ENCODE peak calls at places on chromosomes 3 and 15, in five cellular contexts. One of them, this sample, is unnamed.

GRCh38 chr3:99562138-99562537 is 76.3 kb upstream of the COL8A1 start:
- DNase-seq in fibroblast of mammary gland: peak
- DNase-seq in nucleus accumbens: no peak
- DNase-seq in cardiac fibroblast: peak
- DNase-seq in NAMALWA: no peak
- DNase-seq in this sample: peak

GRCh38 chr3:115401891-115402501 is 221.3 kb upstream of the GAP43 start:
- DNase-seq in fibroblast of mammary gland: peak
- DNase-seq in nucleus accumbens: no peak
- DNase-seq in cardiac fibroblast: peak
- DNase-seq in NAMALWA: no peak
- DNase-seq in this sample: peak

GRCh38 chr3:172607305-172608121 is 84.3 kb upstream of the TNFSF10 start:
- DNase-seq in fibroblast of mammary gland: peak
- DNase-seq in nucleus accumbens: no peak
- DNase-seq in cardiac fibroblast: peak
- DNase-seq in NAMALWA: no peak
- DNase-seq in this sample: peak

GRCh38 chr15:100337422-100338044 is 4.2 kb downstream of the ADAMTS17 start:
- DNase-seq in fibroblast of mammary gland: no peak
- DNase-seq in nucleus accumbens: no peak
- DNase-seq in cardiac fibroblast: no peak
- DNase-seq in NAMALWA: no peak
- DNase-seq in this sample: no peak

GRCh38 chr3:173238091-173238490 is 97.1 kb upstream of the SPATA16 start:
- DNase-seq in fibroblast of mammary gland: no peak
- DNase-seq in nucleus accumbens: no peak
- DNase-seq in cardiac fibroblast: no peak
- DNase-seq in NAMALWA: no peak
- DNase-seq in this sample: no peak

GRCh38 chr3:139062915-139063314 is 18.2 kb upstream of the PRR23C start:
- DNase-seq in fibroblast of mammary gland: no peak
- DNase-seq in nucleus accumbens: no peak
- DNase-seq in cardiac fibroblast: no peak
- DNase-seq in NAMALWA: no peak
- DNase-seq in this sample: no peak

GRCh38 chr3:23713641-23714040 is 92.1 kb upstream of the UBE2E1 start:
- DNase-seq in fibroblast of mammary gland: peak
- DNase-seq in nucleus accumbens: no peak
- DNase-seq in cardiac fibroblast: no peak
- DNase-seq in NAMALWA: no peak
- DNase-seq in this sample: peak

GRCh38 chr3:184337315-184337714 is at the start of gene FAM131A:
- DNase-seq in fibroblast of mammary gland: peak
- DNase-seq in nucleus accumbens: peak
- DNase-seq in cardiac fibroblast: peak
- DNase-seq in NAMALWA: no peak
- DNase-seq in this sample: peak

GRCh38 chr3:43866529-43867353 is 176.0 kb downstream of the ABHD5 start:
- DNase-seq in fibroblast of mammary gland: peak
- DNase-seq in nucleus accumbens: no peak
- DNase-seq in cardiac fibroblast: peak
- DNase-seq in NAMALWA: no peak
- DNase-seq in this sample: peak

GRCh38 chr3:185796431-185797107 is 28.3 kb downstream of the IGF2BP2 start:
- DNase-seq in fibroblast of mammary gland: peak
- DNase-seq in nucleus accumbens: no peak
- DNase-seq in cardiac fibroblast: peak
- DNase-seq in NAMALWA: no peak
- DNase-seq in this sample: no peak

GRCh38 chr3:48656841-48657281 is 5.8 kb downstream of the CELSR3 start:
- DNase-seq in fibroblast of mammary gland: no peak
- DNase-seq in nucleus accumbens: no peak
- DNase-seq in cardiac fibroblast: peak
- DNase-seq in NAMALWA: no peak
- DNase-seq in this sample: no peak

GRCh38 chr15:70088427-70088826 is 9.3 kb downstream of the TLE3 start:
- DNase-seq in fibroblast of mammary gland: no peak
- DNase-seq in nucleus accumbens: no peak
- DNase-seq in cardiac fibroblast: no peak
- DNase-seq in NAMALWA: no peak
- DNase-seq in this sample: no peak

GRCh38 chr3:128572644-128573105 is 77.9 kb downstream of the RPN1 start:
- DNase-seq in fibroblast of mammary gland: no peak
- DNase-seq in nucleus accumbens: no peak
- DNase-seq in cardiac fibroblast: no peak
- DNase-seq in NAMALWA: peak
- DNase-seq in this sample: no peak

GRCh38 chr3:11661827-11662226 is 18.1 kb upstream of the VGLL4 start:
- DNase-seq in fibroblast of mammary gland: peak
- DNase-seq in nucleus accumbens: no peak
- DNase-seq in cardiac fibroblast: peak
- DNase-seq in NAMALWA: no peak
- DNase-seq in this sample: peak

GRCh38 chr3:128188326-128188725 is 35.0 kb downstream of the EEFSEC start:
- DNase-seq in fibroblast of mammary gland: no peak
- DNase-seq in nucleus accumbens: no peak
- DNase-seq in cardiac fibroblast: no peak
- DNase-seq in NAMALWA: no peak
- DNase-seq in this sample: no peak

GRCh38 chr3:58034738-58035511 is 26.7 kb downstream of the FLNB start:
- DNase-seq in fibroblast of mammary gland: no peak
- DNase-seq in nucleus accumbens: no peak
- DNase-seq in cardiac fibroblast: no peak
- DNase-seq in NAMALWA: peak
- DNase-seq in this sample: no peak

GRCh38 chr3:24202071-24202470 is 257.0 kb downstream of the NR1D2 start:
- DNase-seq in fibroblast of mammary gland: peak
- DNase-seq in nucleus accumbens: no peak
- DNase-seq in cardiac fibroblast: no peak
- DNase-seq in NAMALWA: no peak
- DNase-seq in this sample: no peak

This sample was measured in fibroblast of lung.